ENCODE peak calls at places on chromosomes 16 and 17, in seven cellular contexts. R, Q, T, J, F, G and D are unnamed samples.

GRCh38 chr17:43042025-43042424 is 17.0 kb downstream of the RND2 start:
- DNase-seq in R (no peak), Q (no peak), F (no peak), G (no peak), J (no peak), T (no peak), D (no peak)

GRCh38 chr17:67491009-67491677 is 114.1 kb downstream of the PITPNC1 start:
- DNase-seq in Q (peak; percentile 96), J (peak; percentile 47), T (peak; percentile 98), F (peak; percentile 98), G (no peak), R (peak; percentile 49), D (peak; percentile 97)

GRCh38 chr17:10624966-10625365 is 32.1 kb downstream of the MYH3 start:
- DNase-seq in J (no peak), F (no peak), T (no peak), G (no peak), Q (no peak), R (no peak), D (no peak)

GRCh38 chr17:80594666-80595269 is 50.1 kb downstream of the RPTOR start:
- DNase-seq in Q (no peak), R (no peak), F (no peak), G (no peak), T (no peak), J (no peak), D (no peak)

GRCh38 chr17:54426287-54426886 is 474.3 kb upstream of the TOM1L1 start:
- DNase-seq in T (peak; percentile 2), Q (no peak), R (peak; percentile 55), F (no peak), J (no peak), G (no peak), D (peak; percentile 24)

GRCh38 chr16:23278031-23278430 is 24.1 kb upstream of the SCNN1B start:
- DNase-seq in R (peak; percentile 62), J (no peak), G (no peak), Q (no peak), T (no peak), F (no peak), D (no peak)

GRCh38 chr16:71724320-71724751 is at the start of gene PHLPP2:
- DNase-seq in Q (no peak), T (no peak), J (no peak), G (no peak), F (no peak), R (no peak), D (no peak)

GRCh38 chr16:4006441-4006989 is 109.7 kb downstream of the ADCY9 start:
- DNase-seq in T (no peak), Q (no peak), J (no peak), G (no peak), R (no peak), F (no peak), D (no peak)

GRCh38 chr17:50274142-50274944 is at the start of gene TMEM92:
- DNase-seq in F (no peak), T (no peak), G (no peak), R (peak; percentile 68), Q (no peak), J (peak; percentile 94), D (peak; percentile 86)

GRCh38 chr17:81071761-81072741 is 37.1 kb downstream of the BAIAP2 start:
- DNase-seq in Q (no peak), T (no peak), F (no peak), R (no peak), G (no peak), J (no peak), D (peak; percentile 35)

GRCh38 chr16:10749680-10750035 is 6.0 kb downstream of the NUBP1 start:
- DNase-seq in G (no peak), F (peak; percentile 3), J (no peak), Q (peak; percentile 17), R (peak; percentile 17), T (no peak), D (no peak)

GRCh38 chr17:74780443-74781238 is 4.5 kb upstream of the NAT9 start:
- DNase-seq in R (no peak), F (peak; percentile 32), G (no peak), J (peak; percentile 58), T (no peak), Q (no peak), D (peak; percentile 57)

GRCh38 chr17:19461681-19462080 is 50.6 kb downstream of the RNF112 start:
- DNase-seq in F (no peak), R (no peak), J (no peak), T (no peak), G (no peak), Q (no peak), D (no peak)

GRCh38 chr16:12339686-12340085 is 363.2 kb downstream of the SNX29 start:
- DNase-seq in F (peak; percentile 74), Q (no peak), R (no peak), J (no peak), G (no peak), T (no peak), D (no peak)

GRCh38 chr17:15893333-15894024 is 51.5 kb upstream of the ADORA2B start:
- DNase-seq in F (no peak), J (no peak), G (no peak), T (peak; percentile 53), R (peak; percentile 45), Q (peak; percentile 63), D (no peak)

GRCh38 chr16:81388357-81388756 is 56.3 kb upstream of the CMIP start:
- DNase-seq in R (no peak), F (no peak), G (no peak), J (no peak), Q (no peak), T (no peak), D (no peak)

GRCh38 chr17:79658811-79659207 is 48.0 kb upstream of the RBFOX3 start:
- DNase-seq in J (peak; percentile 63), T (peak; percentile 24), R (peak; percentile 4), F (peak; percentile 5), G (no peak), Q (peak; percentile 25), D (peak; percentile 14)

GRCh38 chr16:24999856-25000447 is 15.2 kb downstream of the ARHGAP17 start:
- DNase-seq in G (no peak), T (no peak), R (no peak), Q (no peak), F (no peak), J (no peak), D (no peak)

GRCh38 chr17:9331512-9332163 is 244.0 kb downstream of the STX8 start:
- DNase-seq in Q (no peak), R (no peak), J (no peak), F (no peak), G (no peak), T (no peak), D (no peak)

GRCh38 chr17:19876524-19877161 is 8.9 kb upstream of the ULK2 start:
- DNase-seq in J (no peak), R (no peak), T (no peak), Q (no peak), G (no peak), F (no peak), D (no peak)

GRCh38 chr17:46154151-46154816 is 38.9 kb downstream of the KANSL1 start:
- DNase-seq in Q (no peak), R (peak; percentile 30), F (peak; percentile 21), T (peak; percentile 20), J (no peak), G (no peak), D (no peak)

GRCh38 chr16:85215478-85216120 is 103.3 kb upstream of the CIBAR2 start:
- DNase-seq in Q (no peak), T (no peak), R (no peak), G (no peak), J (no peak), F (no peak), D (no peak)

GRCh38 chr17:50076591-50077235 is 18.4 kb upstream of the PDK2 start:
- DNase-seq in R (no peak), T (no peak), F (no peak), G (no peak), Q (no peak), J (peak; percentile 81), D (no peak)

GRCh38 chr17:42488032-42488431 is 29.4 kb downstream of the ATP6V0A1 start:
- DNase-seq in F (no peak), R (no peak), T (no peak), G (no peak), J (no peak), Q (no peak), D (no peak)

GRCh38 chr17:5757306-5757907 is 173.1 kb upstream of the NLRP1 start:
- DNase-seq in G (no peak), J (no peak), Q (no peak), T (no peak), R (no peak), F (no peak), D (no peak)

GRCh38 chr16:66416981-66417700 is 10.0 kb upstream of the BEAN1 start:
- DNase-seq in R (peak; percentile 77), F (peak; percentile 45), Q (no peak), G (no peak), J (no peak), T (no peak), D (no peak)

GRCh38 chr16:14600164-14600563 is 29.9 kb downstream of the PARN start:
- DNase-seq in R (peak; percentile 49), F (peak; percentile 17), J (no peak), T (peak; percentile 61), Q (peak; percentile 61), G (no peak), D (peak; percentile 27)

GRCh38 chr16:74862743-74863244 is 88.2 kb upstream of the FA2H start:
- DNase-seq in R (peak; percentile 61), F (peak; percentile 33), G (peak; percentile 43), J (no peak), Q (peak; percentile 58), T (peak; percentile 60), D (peak; percentile 68)

GRCh38 chr17:34382586-34383224 is 19.7 kb upstream of the CCL1 start:
- DNase-seq in G (no peak), T (peak; percentile 42), R (no peak), J (no peak), Q (peak; percentile 26), F (no peak), D (no peak)

GRCh38 chr17:76781056-76781982 is 43.4 kb downstream of the MFSD11 start:
- DNase-seq in J (no peak), F (no peak), R (no peak), T (no peak), G (no peak), Q (no peak), D (no peak)
- TF ChIP-seq CTCF in J (no peak), F (peak; percentile 45), R (peak; percentile 9), T (no peak), G (no peak), Q (no peak), D (no peak)

GRCh38 chr17:82177276-82177675 is 35.4 kb downstream of the CCDC57 start:
- DNase-seq in T (no peak), J (no peak), G (no peak), R (no peak), Q (no peak), F (no peak), D (no peak)
- TF ChIP-seq CTCF in T (no peak), J (no peak), G (no peak), R (no peak), Q (no peak), F (no peak), D (no peak)

GRCh38 chr17:66371561-66371960 is 69.1 kb downstream of the PRKCA start:
- DNase-seq in R (no peak), T (no peak), G (no peak), Q (no peak), J (no peak), F (no peak), D (peak; percentile 10)
- TF ChIP-seq CTCF in R (no peak), T (no peak), G (no peak), Q (no peak), J (no peak), F (no peak), D (no peak)

DNA sequence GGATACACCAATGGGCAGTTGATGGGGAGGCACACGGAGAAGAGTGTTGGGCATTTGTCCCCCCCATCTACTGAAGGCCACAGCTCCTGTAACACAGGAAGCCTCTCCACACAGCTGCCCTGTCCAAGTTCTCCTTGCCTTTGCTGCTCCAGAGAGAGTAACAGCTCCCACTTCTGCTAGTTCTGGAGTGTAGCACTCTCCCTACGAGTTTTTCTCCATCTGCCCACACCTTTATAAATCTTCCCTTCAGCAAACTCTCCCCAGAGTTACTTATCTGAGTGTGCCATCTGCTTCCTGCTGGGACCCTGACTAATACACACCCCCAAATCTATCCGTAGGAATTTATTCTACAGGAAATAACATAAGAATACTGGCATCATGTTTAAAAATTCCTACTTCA is 42.6 kb upstream of the ERN1 start:
- DNase-seq in T (peak; percentile 21), G (no peak), J (no peak), R (no peak), Q (no peak), F (no peak), D (no peak)
- TF ChIP-seq CTCF in T (peak; percentile 8), G (no peak), J (no peak), R (no peak), Q (no peak), F (no peak), D (no peak)